ENCODE peak calls at places on chromosomes 16 and 17, in six cellular contexts. V, D, L, K, S and F are unnamed samples.

GRCh38 chr17:9307313-9307998 is 268.2 kb downstream of the STX8 start:
- DNase-seq in V (peak; percentile 43), D (no peak), L (no peak), K (no peak), S (peak; percentile 24), F (no peak)

GRCh38 chr16:5504028-5504758 is 406.6 kb upstream of the EEF2KMT start:
- DNase-seq in V (no peak), D (no peak), L (no peak), K (peak; percentile 58), S (no peak), F (peak; percentile 64)

GRCh38 chr17:76368545-76368944 is 14.8 kb upstream of the PRPSAP1 start:
- DNase-seq in V (peak; percentile 72), D (peak; percentile 61), L (no peak), K (no peak), S (no peak), F (no peak)

GRCh38 chr16:4534151-4534790 is 4.3 kb downstream of the CDIP1 start:
- DNase-seq in V (no peak), D (no peak), L (no peak), K (no peak), S (no peak), F (no peak)

GRCh38 chr17:58527949-58528348 is 13.5 kb upstream of the MTMR4 start:
- DNase-seq in V (peak; percentile 64), D (peak; percentile 44), L (no peak), K (no peak), S (no peak), F (peak; percentile 56)

GRCh38 chr16:57305159-57305811 is 20.8 kb upstream of the PLLP start:
- DNase-seq in V (no peak), D (no peak), L (no peak), K (peak; percentile 24), S (no peak), F (no peak)

GRCh38 chr17:36611345-36612072 is 10.1 kb downstream of the MRM1 start:
- DNase-seq in V (peak; percentile 90), D (peak; percentile 57), L (no peak), K (no peak), S (no peak), F (peak; percentile 78)

GRCh38 chr17:28741358-28742349 is 2.2 kb upstream of the TRAF4 start:
- DNase-seq in V (no peak), D (no peak), L (no peak), K (no peak), S (no peak), F (no peak)

GRCh38 chr17:48513097-48513496 is 17.7 kb downstream of the HOXB1 start:
- DNase-seq in V (no peak), D (peak; percentile 52), L (no peak), K (no peak), S (no peak), F (no peak)

GRCh38 chr16:70696368-70696767 is 10.5 kb upstream of the MTSS2 start:
- DNase-seq in V (no peak), D (no peak), L (no peak), K (no peak), S (no peak), F (no peak)
- H3K4me3 ChIP-seq in V (no peak overlapping the region), D (no peak overlapping the region), L (no peak overlapping the region), K (no peak overlapping the region), S (no peak overlapping the region), F (no peak overlapping the region)

DNA sequence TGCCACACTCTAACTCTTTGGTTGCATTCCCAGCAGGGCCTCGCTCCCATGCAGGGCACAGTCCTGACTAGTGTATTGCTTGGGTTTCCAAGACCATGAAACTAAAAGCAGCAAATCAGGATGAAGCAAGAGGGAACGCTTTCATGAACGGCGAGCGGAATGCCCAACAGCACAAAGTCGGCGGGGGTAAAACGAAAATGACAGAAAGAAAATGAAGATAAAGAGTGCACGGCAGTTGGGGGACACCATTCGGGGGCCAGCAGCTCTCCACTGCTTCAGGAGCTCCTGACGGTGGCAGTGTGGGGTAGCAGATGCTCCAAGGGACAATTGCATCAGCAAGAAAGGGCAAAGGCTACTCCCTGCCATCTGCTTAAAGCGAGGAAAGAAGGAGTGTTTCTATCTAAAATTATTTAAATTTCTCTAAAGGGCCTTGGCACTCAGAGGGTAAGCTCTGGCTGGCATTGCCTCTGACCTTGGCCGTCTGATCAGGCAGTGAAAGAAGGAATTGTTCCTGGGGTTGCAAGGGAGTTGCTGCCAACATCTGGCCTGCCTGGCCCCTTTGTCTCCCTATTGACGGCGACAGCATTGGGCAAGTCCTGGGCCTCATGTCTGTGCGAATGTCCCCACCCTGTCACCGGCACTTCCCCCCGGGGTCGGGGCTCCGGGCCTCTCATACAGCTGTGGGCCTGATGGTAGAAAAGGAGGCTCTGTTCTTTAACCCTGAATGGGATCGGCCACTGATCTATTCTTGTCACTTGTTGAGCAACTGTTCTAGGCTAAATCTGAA is 138.2 kb downstream of the CMIP start:
- DNase-seq in V (peak; percentile 12), D (peak; percentile 30), L (peak; percentile 65), K (no peak), S (peak; percentile 37), F (peak; percentile 11)
- TF ChIP-seq CTCF in V (peak; percentile 8), D (peak; percentile 28), L (peak; percentile 49), K (peak; percentile 13), S (peak; percentile 38), F (peak; percentile 18)

GRCh38 chr17:15943971-15944719 is 785 bp upstream of the ADORA2B start:
- DNase-seq in V (no peak), D (no peak), L (no peak), K (no peak), S (no peak), F (no peak)

GRCh38 chr17:15947331-15947730 is 2.4 kb downstream of the ADORA2B start:
- DNase-seq in V (no peak), D (peak; percentile 48), L (peak; percentile 59), K (no peak), S (no peak), F (no peak)

GRCh38 chr17:15944720-15945492 is at the start of gene ADORA2B:
- DNase-seq in V (peak; percentile 69), D (peak; percentile 85), L (peak; percentile 79), K (peak; percentile 60), S (peak; percentile 89), F (peak; percentile 77)

GRCh38 chr17:15946611-15947120 is 1.7 kb downstream of the ADORA2B start:
- DNase-seq in V (no peak), D (peak; percentile 61), L (peak; percentile 54), K (no peak), S (no peak), F (no peak)

DNA sequence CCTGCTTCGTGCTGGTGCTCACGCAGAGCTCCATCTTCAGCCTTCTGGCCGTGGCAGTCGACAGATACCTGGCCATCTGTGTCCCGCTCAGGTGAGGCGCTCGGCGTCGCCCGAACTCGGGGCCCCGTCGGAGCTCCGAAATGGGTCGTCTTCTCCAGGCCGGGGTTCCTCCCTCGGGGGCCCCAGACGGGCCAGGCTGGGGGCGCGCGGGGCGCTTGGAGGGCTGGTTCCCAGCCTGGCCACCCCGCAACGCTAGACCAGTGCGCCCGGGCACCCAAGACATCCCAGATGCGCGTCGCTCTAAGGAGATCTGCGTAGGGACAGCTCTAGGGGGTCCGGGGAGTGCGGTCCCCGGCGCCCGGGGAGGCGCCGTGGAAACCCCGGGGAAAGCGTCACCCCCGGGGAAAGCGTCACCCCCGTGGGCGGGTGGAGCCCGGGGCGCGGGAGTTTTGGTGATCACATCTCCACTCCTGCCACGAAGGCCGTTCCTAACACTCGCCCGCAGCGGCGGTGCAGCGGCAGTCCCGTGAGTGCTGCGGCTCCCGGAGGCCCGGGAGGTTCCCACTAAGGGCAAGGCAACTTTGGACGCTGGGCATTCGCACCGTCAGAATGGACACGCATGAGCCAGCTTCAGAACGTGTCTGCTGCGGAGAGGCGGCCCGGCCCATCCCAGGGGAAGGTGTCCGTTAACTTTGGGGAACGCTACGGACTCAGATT is 721 bp downstream of the ADORA2B start:
- DNase-seq in V (peak; percentile 61), D (peak; percentile 45), L (peak; percentile 64), K (no peak), S (peak; percentile 56), F (no peak)
- H3K4me3 ChIP-seq in V (peak overlapping the region; percentile 74), D (peak overlapping the region; percentile 89), L (peak overlapping the region; percentile 36), K (peak overlapping the region; percentile 74), S (peak overlapping the region; percentile 70), F (peak overlapping the region; percentile 63)

GRCh38 chr16:68227850-68228553 is 7.9 kb downstream of the ESRP2 start:
- DNase-seq in V (no peak), D (no peak), L (no peak), K (peak; percentile 78), S (no peak), F (no peak)
- TF ChIP-seq CTCF in V (no peak), D (no peak), L (no peak), K (no peak), S (no peak), F (no peak)

DNA sequence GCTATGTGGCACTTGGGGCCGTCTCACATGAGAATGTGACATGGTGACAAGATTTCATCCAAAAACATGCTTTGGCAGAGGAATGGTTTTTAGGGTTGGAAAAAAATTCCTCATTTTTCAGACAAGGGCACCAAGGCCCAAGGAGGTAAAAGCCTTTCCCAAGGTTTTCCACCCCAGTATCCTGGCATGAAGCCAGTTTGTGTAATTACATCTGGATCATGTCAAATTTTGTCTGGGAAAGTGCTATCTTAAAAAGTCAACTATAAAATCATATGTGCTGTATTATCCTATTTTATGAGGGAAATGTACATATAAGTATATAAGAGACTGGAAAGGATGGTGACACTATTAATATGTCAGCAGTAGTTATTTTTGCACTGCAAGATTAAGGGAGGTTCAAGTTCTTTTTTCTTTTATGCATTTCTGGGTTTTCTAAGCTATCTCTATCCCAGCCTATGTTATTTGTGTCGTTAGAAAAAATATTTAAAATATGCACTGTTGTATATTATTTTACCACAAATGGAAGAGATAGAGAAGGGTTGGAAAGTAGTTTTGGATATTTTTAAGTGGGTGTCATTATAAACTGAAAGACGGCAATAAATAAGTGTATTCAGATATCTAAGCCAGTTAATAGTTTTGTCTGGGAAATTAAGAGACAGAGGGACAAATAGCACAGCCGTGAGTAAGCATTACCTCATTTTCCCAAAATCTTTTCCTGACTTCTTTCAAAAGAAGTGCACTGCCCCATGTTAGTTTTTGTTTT is 13.4 kb upstream of the FBXO47 start:
- DNase-seq in V (no peak), D (peak; percentile 92), L (no peak), K (no peak), S (no peak), F (no peak)
- H3K4me3 ChIP-seq in V (no peak overlapping the region), D (no peak overlapping the region), L (no peak overlapping the region), K (no peak overlapping the region), S (no peak overlapping the region), F (no peak overlapping the region)